ENCODE peak calls at places on chromosomes 6 and 20, in seven cellular contexts. R, L, U, W, G, V and Z are unnamed samples.

GRCh38 chr6:151647871-151648639 is 154.2 kb downstream of the CCDC170 start:
- DNase-seq in G (peak; percentile 91), V (no peak), R (peak; percentile 11), U (no peak), W (no peak), L (no peak), Z (no peak)

GRCh38 chr6:33840064-33840926 is 36.5 kb upstream of the MLN start:
- DNase-seq in U (peak; percentile 81), V (peak; percentile 44), G (no peak), W (peak; percentile 48), L (peak; percentile 98), R (peak; percentile 88), Z (peak; percentile 41)

GRCh38 chr6:87501809-87502572 is 29.2 kb downstream of the SLC35A1 start:
- DNase-seq in U (no peak), G (no peak), L (no peak), W (no peak), V (no peak), R (peak; percentile 30), Z (no peak)

GRCh38 chr6:31178143-31179041 is 7.9 kb upstream of the POU5F1 start:
- DNase-seq in G (no peak), L (no peak), V (no peak), W (no peak), U (no peak), R (peak; percentile 29), Z (no peak)

GRCh38 chr6:148107911-148108310 is 234.7 kb upstream of the SASH1 start:
- DNase-seq in L (no peak), V (no peak), R (no peak), W (no peak), G (no peak), U (no peak), Z (no peak)

GRCh38 chr6:98530732-98531131 is 303.6 kb upstream of the POU3F2 start:
- DNase-seq in R (no peak), V (no peak), W (no peak), U (no peak), L (no peak), G (no peak), Z (no peak)

GRCh38 chr6:20584100-20584731 is 50.0 kb downstream of the CDKAL1 start:
- DNase-seq in W (no peak), U (no peak), L (no peak), G (no peak), R (no peak), V (no peak), Z (no peak)

GRCh38 chr6:14066782-14067406 is 50.7 kb upstream of the CD83 start:
- DNase-seq in U (no peak), W (peak; percentile 49), R (peak; percentile 61), G (no peak), V (peak; percentile 23), L (peak; percentile 80), Z (no peak)

GRCh38 chr6:107264357-107264831 is 149.1 kb upstream of the BEND3 start:
- DNase-seq in W (no peak), V (no peak), R (peak; percentile 73), L (peak; percentile 89), G (no peak), U (no peak), Z (no peak)

GRCh38 chr20:20489054-20489453 is 121.2 kb downstream of the INSM1 start:
- DNase-seq in W (no peak), L (peak; percentile 69), G (no peak), U (no peak), V (no peak), R (no peak), Z (no peak)

GRCh38 chr20:57272883-57273282 is 6.4 kb upstream of the BMP7 start:
- DNase-seq in L (no peak), U (no peak), V (no peak), R (no peak), G (no peak), W (no peak), Z (no peak)

GRCh38 chr20:62925420-62926228 is 681 bp downstream of the DIDO1 start:
- DNase-seq in U (peak; percentile 46), L (peak; percentile 16), W (peak; percentile 34), V (no peak), R (no peak), G (no peak), Z (peak; percentile 69)

GRCh38 chr6:24743265-24743943 is 24.4 kb upstream of the C6orf62 start:
- DNase-seq in U (peak; percentile 69), V (no peak), W (peak; percentile 62), G (no peak), R (peak; percentile 95), L (peak; percentile 98), Z (no peak)

GRCh38 chr6:9250852-9251251 is 815.5 kb upstream of the SLC35B3 start:
- DNase-seq in U (no peak), G (peak; percentile 64), W (peak; percentile 25), V (peak; percentile 48), R (peak; percentile 52), L (peak; percentile 53), Z (no peak)

GRCh38 chr6:12494161-12494560 is 204.0 kb downstream of the EDN1 start:
- DNase-seq in V (no peak), W (no peak), L (no peak), G (no peak), R (no peak), U (no peak), Z (no peak)

GRCh38 chr20:63706852-63707557 is 771 bp downstream of the ARFRP1 start:
- DNase-seq in L (peak; percentile 35), G (peak; percentile 67), W (peak; percentile 58), U (peak; percentile 63), R (peak; percentile 39), V (no peak), Z (peak; percentile 46)

GRCh38 chr6:158283304-158284005 is 28.8 kb upstream of the TULP4 start:
- DNase-seq in R (no peak), G (no peak), V (no peak), L (peak; percentile 67), W (no peak), U (no peak), Z (no peak)

GRCh38 chr20:38346247-38346651 is at the start of gene LBP:
- DNase-seq in U (no peak), G (no peak), L (no peak), V (no peak), R (no peak), W (no peak), Z (no peak)

GRCh38 chr6:116268589-116269293 is 11.0 kb downstream of the TSPYL1 start:
- DNase-seq in W (no peak), U (no peak), R (peak; percentile 82), G (no peak), V (no peak), L (peak; percentile 86), Z (no peak)

DNA sequence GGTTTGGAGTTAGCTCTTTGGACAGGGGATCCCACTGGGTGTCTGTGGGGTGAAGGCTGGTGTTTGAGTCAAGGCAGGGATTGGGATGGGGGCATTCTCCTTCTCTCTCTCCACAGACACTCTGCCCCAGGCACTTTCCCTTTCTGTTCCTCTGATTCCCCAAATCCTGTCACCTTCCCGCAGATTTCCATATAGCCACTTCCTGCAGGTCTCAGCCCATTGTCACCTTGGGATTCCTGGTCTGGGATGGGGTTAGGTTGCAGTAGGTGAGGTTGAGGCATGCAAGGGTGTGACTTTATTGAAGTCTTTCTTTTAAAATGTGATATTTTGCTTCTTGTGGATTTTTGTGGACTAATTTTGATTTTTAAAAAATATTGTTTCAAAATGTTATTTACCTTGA is 4.5 kb upstream of the KCNG1 start:
- DNase-seq in W (no peak), U (no peak), L (no peak), V (no peak), G (no peak), R (no peak), Z (no peak)
- H3K27me3 ChIP-seq in W (no peaks in the 10 kb centered on the region), U (peaks cover 44% of the 10 kb centered on the region), L (peaks cover 26% of the 10 kb centered on the region), V (peaks cover 78% of the 10 kb centered on the region), G (peaks cover 29% of the 10 kb centered on the region), R (peaks cover 57% of the 10 kb centered on the region), Z (peaks cover 65% of the 10 kb centered on the region)

GRCh38 chr6:7899046-7899888 is 11.3 kb downstream of the TXNDC5 start:
- DNase-seq in G (no peak), W (no peak), U (no peak), V (no peak), R (peak; percentile 40), L (no peak), Z (no peak)
- TF ChIP-seq CTCF in G (peak; percentile 31), W (no peak), U (no peak), V (no peak), R (no peak), L (peak; percentile 10), Z (no peak)

DNA sequence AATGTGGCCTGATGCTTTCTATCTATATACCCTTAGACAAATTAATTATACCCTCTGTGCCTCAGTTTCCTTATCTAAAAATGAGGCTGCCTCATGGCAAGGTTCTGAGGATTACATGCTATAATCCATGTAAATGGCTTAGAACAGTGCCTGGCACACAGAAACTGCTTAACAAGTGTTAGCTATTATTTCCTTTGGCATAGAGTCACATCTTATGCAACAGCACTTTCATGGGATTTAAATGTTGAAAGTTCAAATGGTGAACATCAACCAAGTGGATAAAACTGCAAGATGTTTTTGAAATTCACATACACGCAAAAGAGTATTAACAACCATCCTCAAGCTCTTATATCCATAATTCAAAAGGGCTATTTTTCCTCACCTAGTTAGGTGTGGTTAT is 202.8 kb upstream of the JAG1 start:
- DNase-seq in W (no peak), U (no peak), G (no peak), V (no peak), R (no peak), L (no peak), Z (no peak)
- TF ChIP-seq POLR2A in W (no peak), U (no peak), G (no peak), V (no peak), R (no peak), L (no peak), Z (no peak)

GRCh38 chr20:58795923-58796245 is 54.8 kb downstream of the GNAS-AS1 start:
- DNase-seq in R (no peak), U (no peak), G (no peak), V (no peak), W (no peak), L (no peak), Z (no peak)

GRCh38 chr20:58797371-58798050 is 53.2 kb downstream of the GNAS-AS1 start:
- DNase-seq in L (no peak), V (no peak), W (no peak), G (no peak), R (no peak), U (no peak), Z (no peak)

GRCh38 chr20:58794510-58795180 is 56.1 kb downstream of the GNAS-AS1 start:
- DNase-seq in R (no peak), G (no peak), W (no peak), V (no peak), U (no peak), L (no peak), Z (no peak)

GRCh38 chr20:58793512-58794420 is 56.9 kb downstream of the GNAS-AS1 start:
- DNase-seq in R (no peak), W (no peak), V (no peak), L (no peak), G (no peak), U (no peak), Z (no peak)

DNA sequence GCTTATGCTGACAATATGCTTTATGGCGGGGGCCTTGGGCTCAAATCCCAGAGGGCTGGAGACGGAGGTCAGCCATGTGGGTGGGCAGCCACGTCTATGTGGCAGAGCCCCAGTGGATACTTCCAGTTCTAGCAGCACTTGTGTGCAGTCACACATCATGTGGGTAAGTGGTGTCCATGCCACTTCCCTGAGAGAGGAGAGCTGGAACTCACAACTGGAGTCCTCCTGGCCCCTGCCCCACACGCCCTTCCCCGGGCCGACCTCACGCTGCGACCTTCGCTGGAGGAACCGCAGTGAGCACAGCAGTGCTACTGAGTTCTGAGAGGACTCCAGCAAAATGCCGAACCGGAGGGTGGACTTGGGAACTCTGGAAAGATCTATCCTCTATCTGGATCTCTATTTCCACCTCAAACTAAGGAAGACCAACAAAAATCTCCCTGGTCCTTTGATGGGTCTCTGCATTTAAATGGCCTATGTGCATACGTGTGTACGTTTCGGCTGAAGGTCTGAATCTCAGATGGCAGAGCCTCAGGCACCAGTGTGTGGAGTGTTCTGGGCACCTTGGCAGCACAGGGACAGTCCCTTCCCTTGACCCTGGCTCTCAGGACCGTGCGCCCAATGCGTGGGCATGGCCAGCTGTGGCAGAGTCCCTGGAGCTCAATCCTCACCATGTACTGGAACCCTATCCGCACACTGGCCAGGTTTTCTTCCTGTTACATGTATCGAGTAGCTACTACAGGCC is 55.4 kb downstream of the GNAS-AS1 start:
- DNase-seq in W (no peak), R (no peak), L (no peak), V (no peak), U (no peak), G (no peak), Z (no peak)
- H3K27me3 ChIP-seq in W (no peaks in the 10 kb centered on the region), R (no peaks in the 10 kb centered on the region), L (peaks cover 40% of the 10 kb centered on the region), V (peaks cover 17% of the 10 kb centered on the region), U (peaks cover 5% of the 10 kb centered on the region), G (no peaks in the 10 kb centered on the region), Z (no peaks in the 10 kb centered on the region)